ENCODE peak calls at places on chromosome 11, in six cellular contexts. One of them, this sample, is unnamed.

GRCh38 chr11:134543144-134544044 is 131.4 kb upstream of the B3GAT1 start:
- DNase-seq in pancreas: no peak
- DNase-seq in psoas muscle: no peak
- DNase-seq in WERI-Rb-1: peak
- DNase-seq in PC-3: no peak
- DNase-seq in BE2C: no peak
- DNase-seq in this sample: no peak

GRCh38 chr11:35923452-35923851 is 20.4 kb upstream of the LDLRAD3 start:
- DNase-seq in WERI-Rb-1: no peak
- DNase-seq in pancreas: no peak
- DNase-seq in psoas muscle: no peak
- DNase-seq in PC-3: no peak
- DNase-seq in BE2C: no peak
- DNase-seq in this sample: no peak

GRCh38 chr11:45232341-45233080 is 53.6 kb downstream of the SYT13 start:
- DNase-seq in PC-3: no peak
- DNase-seq in pancreas: no peak
- DNase-seq in WERI-Rb-1: no peak
- DNase-seq in BE2C: no peak
- DNase-seq in psoas muscle: no peak
- DNase-seq in this sample: no peak

GRCh38 chr11:89566972-89567371 is 75.8 kb upstream of the NOX4 start:
- DNase-seq in BE2C: no peak
- DNase-seq in WERI-Rb-1: no peak
- DNase-seq in PC-3: no peak
- DNase-seq in psoas muscle: no peak
- DNase-seq in pancreas: no peak
- DNase-seq in this sample: no peak

GRCh38 chr11:75087319-75088055 is 9.2 kb downstream of the OR2AT4 start:
- DNase-seq in pancreas: no peak
- DNase-seq in PC-3: no peak
- DNase-seq in psoas muscle: no peak
- DNase-seq in WERI-Rb-1: no peak
- DNase-seq in BE2C: no peak
- DNase-seq in this sample: no peak

GRCh38 chr11:68270334-68271022 is 1.3 kb downstream of the C11orf24 start:
- DNase-seq in PC-3: peak
- DNase-seq in BE2C: no peak
- DNase-seq in psoas muscle: no peak
- DNase-seq in WERI-Rb-1: no peak
- DNase-seq in pancreas: no peak
- DNase-seq in this sample: no peak

GRCh38 chr11:44634401-44635281 is 69.2 kb downstream of the CD82 start:
- DNase-seq in WERI-Rb-1: peak
- DNase-seq in PC-3: peak
- DNase-seq in psoas muscle: peak
- DNase-seq in BE2C: peak
- DNase-seq in pancreas: peak
- DNase-seq in this sample: peak

GRCh38 chr11:63768232-63769043 is at the start of gene ZFTA:
- DNase-seq in PC-3: peak
- DNase-seq in BE2C: peak
- DNase-seq in psoas muscle: peak
- DNase-seq in pancreas: peak
- DNase-seq in WERI-Rb-1: peak
- DNase-seq in this sample: no peak

GRCh38 chr11:3123316-3123715 is 41.8 kb downstream of the OSBPL5 start:
- DNase-seq in WERI-Rb-1: no peak
- DNase-seq in PC-3: no peak
- DNase-seq in BE2C: peak
- DNase-seq in pancreas: peak
- DNase-seq in psoas muscle: peak
- DNase-seq in this sample: peak

GRCh38 chr11:109668973-109669634 is 247.1 kb downstream of the C11orf87 start:
- DNase-seq in pancreas: no peak
- DNase-seq in WERI-Rb-1: no peak
- DNase-seq in PC-3: no peak
- DNase-seq in BE2C: no peak
- DNase-seq in psoas muscle: no peak
- DNase-seq in this sample: no peak

GRCh38 chr11:107591446-107592236 is 694 bp downstream of the ELMOD1 start:
- DNase-seq in psoas muscle: peak
- DNase-seq in WERI-Rb-1: no peak
- DNase-seq in BE2C: peak
- DNase-seq in PC-3: peak
- DNase-seq in pancreas: peak
- DNase-seq in this sample: no peak

GRCh38 chr11:64850979-64851567 is 6.6 kb upstream of the CDC42BPG start:
- DNase-seq in BE2C: no peak
- DNase-seq in psoas muscle: no peak
- DNase-seq in PC-3: no peak
- DNase-seq in WERI-Rb-1: no peak
- DNase-seq in pancreas: no peak
- DNase-seq in this sample: no peak

GRCh38 chr11:10155793-10156490 is 138.1 kb downstream of the SBF2 start:
- DNase-seq in pancreas: no peak
- DNase-seq in PC-3: peak
- DNase-seq in BE2C: peak
- DNase-seq in WERI-Rb-1: no peak
- DNase-seq in psoas muscle: no peak
- DNase-seq in this sample: no peak

GRCh38 chr11:39630365-39630764 is 1829.1 kb downstream of the LRRC4C start:
- DNase-seq in BE2C: no peak
- DNase-seq in PC-3: peak
- DNase-seq in WERI-Rb-1: no peak
- DNase-seq in psoas muscle: no peak
- DNase-seq in pancreas: no peak
- DNase-seq in this sample: no peak

GRCh38 chr11:126392638-126393023 is 37.1 kb downstream of the ST3GAL4 start:
- DNase-seq in WERI-Rb-1: no peak
- DNase-seq in pancreas: no peak
- DNase-seq in psoas muscle: no peak
- DNase-seq in PC-3: no peak
- DNase-seq in BE2C: no peak
- DNase-seq in this sample: peak

GRCh38 chr11:110908401-110909106 is 196.3 kb upstream of the ARHGAP20 start:
- DNase-seq in BE2C: no peak
- DNase-seq in psoas muscle: no peak
- DNase-seq in PC-3: peak
- DNase-seq in WERI-Rb-1: peak
- DNase-seq in pancreas: no peak
- DNase-seq in this sample: peak

GRCh38 chr11:560305-561147 is at the start of the genes LMNTD2 and RASSF7:
- DNase-seq in pancreas: peak
- DNase-seq in PC-3: peak
- DNase-seq in BE2C: peak
- DNase-seq in psoas muscle: peak
- DNase-seq in WERI-Rb-1: peak
- DNase-seq in this sample: peak

GRCh38 chr11:94665116-94665659 is 98.0 kb downstream of the PIWIL4 start:
- DNase-seq in pancreas: no peak
- DNase-seq in psoas muscle: no peak
- DNase-seq in WERI-Rb-1: no peak
- DNase-seq in BE2C: no peak
- DNase-seq in PC-3: no peak
- DNase-seq in this sample: no peak

GRCh38 chr11:128802358-128802981 is 64.6 kb downstream of the KCNJ1 start:
- DNase-seq in BE2C: peak
- DNase-seq in pancreas: no peak
- DNase-seq in WERI-Rb-1: peak
- DNase-seq in psoas muscle: no peak
- DNase-seq in PC-3: peak
- DNase-seq in this sample: no peak

GRCh38 chr11:128786507-128786906 is 80.6 kb downstream of the KCNJ1 start:
- DNase-seq in BE2C: no peak
- DNase-seq in psoas muscle: no peak
- DNase-seq in pancreas: no peak
- DNase-seq in WERI-Rb-1: no peak
- DNase-seq in PC-3: no peak
- DNase-seq in this sample: no peak

GRCh38 chr11:129326921-129327320 is 48.7 kb upstream of the BARX2 start:
- DNase-seq in BE2C: no peak
- DNase-seq in psoas muscle: no peak
- DNase-seq in WERI-Rb-1: no peak
- DNase-seq in pancreas: no peak
- DNase-seq in PC-3: no peak
- DNase-seq in this sample: no peak

GRCh38 chr11:44257338-44258189 is 52.4 kb downstream of the ALX4 start:
- DNase-seq in PC-3: no peak
- DNase-seq in WERI-Rb-1: no peak
- DNase-seq in psoas muscle: no peak
- DNase-seq in pancreas: no peak
- DNase-seq in BE2C: no peak
- DNase-seq in this sample: no peak

GRCh38 chr11:396511-396947 is 2.5 kb downstream of the PKP3 start:
- DNase-seq in WERI-Rb-1: peak
- DNase-seq in psoas muscle: no peak
- DNase-seq in PC-3: no peak
- DNase-seq in BE2C: no peak
- DNase-seq in pancreas: peak
- DNase-seq in this sample: no peak

GRCh38 chr11:61783717-61784505 is 8.5 kb downstream of the TMEM258 start:
- DNase-seq in BE2C: no peak
- DNase-seq in WERI-Rb-1: no peak
- DNase-seq in psoas muscle: peak
- DNase-seq in pancreas: no peak
- DNase-seq in PC-3: no peak
- DNase-seq in this sample: peak

DNA sequence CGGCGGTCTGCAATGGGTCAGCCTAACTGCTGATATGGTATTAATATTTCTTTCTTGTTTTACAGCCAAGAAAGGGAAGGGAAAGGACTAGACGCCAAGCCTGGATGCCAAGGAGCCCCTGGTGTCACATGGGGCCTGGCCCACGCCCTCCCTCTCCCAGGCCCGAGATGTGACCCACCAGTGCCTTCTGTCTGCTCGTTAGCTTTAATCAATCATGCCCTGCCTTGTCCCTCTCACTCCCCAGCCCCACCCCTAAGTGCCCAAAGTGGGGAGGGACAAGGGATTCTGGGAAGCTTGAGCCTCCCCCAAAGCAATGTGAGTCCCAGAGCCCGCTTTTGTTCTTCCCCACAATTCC is 1.9 kb downstream of the MDK start:
- DNase-seq in WERI-Rb-1: no peak
- DNase-seq in psoas muscle: no peak
- DNase-seq in pancreas: no peak
- DNase-seq in PC-3: no peak
- DNase-seq in BE2C: no peak
- DNase-seq in this sample: no peak
- TF ChIP-seq CTCF in WERI-Rb-1: no peak
- TF ChIP-seq CTCF in psoas muscle: no peak
- TF ChIP-seq CTCF in pancreas: no peak
- TF ChIP-seq CTCF in PC-3: no peak
- TF ChIP-seq CTCF in BE2C: no peak
- TF ChIP-seq CTCF in this sample: no peak

GRCh38 chr11:17543041-17543440 is 1.2 kb downstream of the USH1C start:
- DNase-seq in BE2C: no peak
- DNase-seq in pancreas: no peak
- DNase-seq in PC-3: no peak
- DNase-seq in psoas muscle: peak
- DNase-seq in WERI-Rb-1: no peak
- DNase-seq in this sample: no peak
- H3K4me3 ChIP-seq in BE2C: no peak
- H3K4me3 ChIP-seq in pancreas: no peak
- H3K4me3 ChIP-seq in PC-3: no peak
- H3K4me3 ChIP-seq in psoas muscle: no peak
- H3K4me3 ChIP-seq in WERI-Rb-1: no peak
- H3K4me3 ChIP-seq in this sample: no peak

GRCh38 chr11:78744949-78745348 is 170.3 kb upstream of the NARS2 start:
- DNase-seq in BE2C: no peak
- DNase-seq in WERI-Rb-1: no peak
- DNase-seq in PC-3: no peak
- DNase-seq in pancreas: no peak
- DNase-seq in psoas muscle: no peak
- DNase-seq in this sample: no peak

GRCh38 chr11:78740175-78741161 is 165.8 kb upstream of the NARS2 start:
- DNase-seq in psoas muscle: no peak
- DNase-seq in WERI-Rb-1: no peak
- DNase-seq in pancreas: no peak
- DNase-seq in PC-3: no peak
- DNase-seq in BE2C: peak
- DNase-seq in this sample: no peak

GRCh38 chr11:78741794-78742193 is 167.1 kb upstream of the NARS2 start:
- DNase-seq in WERI-Rb-1: no peak
- DNase-seq in psoas muscle: no peak
- DNase-seq in PC-3: no peak
- DNase-seq in pancreas: no peak
- DNase-seq in BE2C: no peak
- DNase-seq in this sample: no peak

GRCh38 chr11:78744202-78744601 is 169.5 kb upstream of the NARS2 start:
- DNase-seq in psoas muscle: no peak
- DNase-seq in BE2C: no peak
- DNase-seq in pancreas: no peak
- DNase-seq in PC-3: no peak
- DNase-seq in WERI-Rb-1: no peak
- DNase-seq in this sample: no peak

GRCh38 chr11:78742430-78742829 is 167.8 kb upstream of the NARS2 start:
- DNase-seq in WERI-Rb-1: no peak
- DNase-seq in pancreas: peak
- DNase-seq in PC-3: peak
- DNase-seq in psoas muscle: peak
- DNase-seq in BE2C: peak
- DNase-seq in this sample: peak
- TF ChIP-seq CTCF in WERI-Rb-1: no peak
- TF ChIP-seq CTCF in pancreas: no peak
- TF ChIP-seq CTCF in PC-3: peak
- TF ChIP-seq CTCF in psoas muscle: no peak
- TF ChIP-seq CTCF in BE2C: no peak
- TF ChIP-seq CTCF in this sample: no peak

DNA sequence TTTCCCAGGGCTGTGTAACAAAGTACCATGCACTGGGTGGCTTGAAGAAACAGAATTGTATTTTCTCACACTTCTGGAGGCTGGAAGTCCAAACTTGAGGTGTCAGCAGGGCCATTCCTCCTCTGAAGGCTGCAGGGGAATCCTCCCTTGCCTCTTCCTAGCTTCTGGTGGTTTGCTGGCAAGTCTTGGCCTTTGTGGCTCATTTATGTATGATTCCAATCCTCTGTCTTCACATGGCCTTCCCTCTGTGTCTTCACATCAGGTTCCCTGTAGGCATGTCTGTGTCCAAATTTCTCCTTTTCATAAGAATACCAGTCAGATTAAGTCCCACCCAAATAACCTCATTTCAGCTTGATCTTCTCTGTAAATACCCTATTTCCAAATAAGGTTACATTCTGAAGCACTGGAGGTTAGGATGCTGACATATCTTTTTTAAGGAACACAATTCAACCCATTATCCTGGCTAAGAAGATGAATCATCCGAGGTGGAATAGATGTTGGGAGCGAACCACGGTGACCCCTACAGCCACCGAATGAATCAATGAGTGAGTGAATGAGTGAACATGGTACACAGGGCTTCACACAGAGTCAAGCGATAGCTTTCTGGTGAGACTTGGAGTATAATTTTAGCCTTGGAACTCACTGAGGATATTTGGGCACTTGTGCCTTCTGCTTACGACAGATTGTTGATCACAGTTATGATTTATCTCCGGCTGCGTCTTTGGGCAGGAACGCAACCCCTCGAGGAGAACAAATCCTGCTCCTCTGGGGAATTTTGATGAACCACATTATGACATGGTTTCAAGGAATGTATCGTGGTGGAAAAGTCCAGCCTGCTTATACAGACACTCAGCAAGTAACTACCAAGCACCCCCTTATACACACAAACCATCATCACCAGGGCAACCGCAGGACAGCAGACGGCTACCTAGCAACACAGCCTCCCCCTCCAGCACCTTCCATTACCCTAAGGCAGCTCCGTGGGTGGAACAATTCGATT is 34.3 kb upstream of the MICAL2 start:
- DNase-seq in PC-3: peak
- DNase-seq in BE2C: no peak
- DNase-seq in psoas muscle: peak
- DNase-seq in WERI-Rb-1: no peak
- DNase-seq in pancreas: no peak
- DNase-seq in this sample: peak
- H3K4me3 ChIP-seq in PC-3: no peak
- H3K4me3 ChIP-seq in BE2C: no peak
- H3K4me3 ChIP-seq in psoas muscle: no peak
- H3K4me3 ChIP-seq in WERI-Rb-1: no peak
- H3K4me3 ChIP-seq in pancreas: no peak
- H3K4me3 ChIP-seq in this sample: no peak

This sample was measured in astrocyte of the cerebellum.